ENCODE peak calls at places on chromosomes 7 and 10, in five cellular contexts. M is GM12865, Y is heart right ventricle, S is psoas muscle, I is PC-9. G is an unnamed sample.

GRCh38 chr10:52308251-52309031 is 5.6 kb upstream of the DKK1 start:
- DNase-seq in M (peak), I (peak), S (peak), Y (peak), G (no peak)

GRCh38 chr7:130894146-130895005 is 160.4 kb upstream of the KLF14 start:
- DNase-seq in S (peak), Y (peak), I (peak), M (no peak), G (peak)

GRCh38 chr10:80518143-80518806 is 19.4 kb upstream of the SH2D4B start:
- DNase-seq in I (no peak), Y (no peak), S (peak), M (no peak), G (no peak)

GRCh38 chr10:110075726-110076125 is 67.9 kb downstream of the ADD3 start:
- DNase-seq in I (no peak), Y (no peak), S (no peak), M (no peak), G (no peak)

GRCh38 chr10:113381906-113382562 is 170.8 kb upstream of the HABP2 start:
- DNase-seq in S (no peak), Y (no peak), I (no peak), M (peak), G (no peak)

GRCh38 chr10:114684822-114685209 is 26.7 kb upstream of the ABLIM1 start:
- DNase-seq in Y (no peak), S (no peak), M (no peak), I (no peak), G (peak)

GRCh38 chr7:47622946-47623640 is 41.2 kb upstream of the TNS3 start:
- DNase-seq in I (no peak), S (no peak), Y (no peak), M (no peak), G (peak)

GRCh38 chr10:100519321-100520051 is at the start of gene SEC31B:
- DNase-seq in S (peak), I (no peak), Y (peak), M (no peak), G (no peak)

GRCh38 chr7:19112290-19113000 is 5.0 kb downstream of the TWIST1 start:
- DNase-seq in Y (peak), S (no peak), I (no peak), M (no peak), G (no peak)

GRCh38 chr10:122286872-122287271 is 15.8 kb downstream of the BTBD16 start:
- DNase-seq in Y (no peak), I (peak), M (no peak), S (peak), G (peak)

GRCh38 chr7:107453388-107453787 is 16.5 kb upstream of the GPR22 start:
- DNase-seq in Y (no peak), I (no peak), M (no peak), S (no peak), G (no peak)

GRCh38 chr7:25968205-25968993 is 183.6 kb upstream of the NFE2L3 start:
- DNase-seq in I (no peak), Y (no peak), S (no peak), M (peak), G (no peak)

GRCh38 chr10:88545359-88545758 is 37.8 kb downstream of the RNLS start:
- DNase-seq in M (no peak), I (no peak), Y (no peak), S (no peak), G (no peak)

GRCh38 chr10:11112718-11113117 is 95.0 kb downstream of the CELF2 start:
- DNase-seq in M (no peak), I (no peak), S (no peak), Y (no peak), G (no peak)

GRCh38 chr7:102425639-102426267 is 7.6 kb upstream of the ORAI2 start:
- DNase-seq in I (no peak), M (peak), S (peak), Y (peak), G (no peak)

GRCh38 chr7:33130184-33130583 is 820 bp downstream of the BBS9 start:
- DNase-seq in M (no peak), I (no peak), S (no peak), Y (no peak), G (no peak)

GRCh38 chr7:26657139-26657753 is 207.1 kb downstream of the SKAP2 start:
- DNase-seq in I (no peak), M (no peak), S (no peak), Y (no peak), G (no peak)

GRCh38 chr10:107971411-107971810 is 806.9 kb upstream of the SORCS1 start:
- DNase-seq in M (no peak), S (no peak), Y (no peak), I (no peak), G (no peak)

GRCh38 chr10:113899952-113900598 is 45.6 kb downstream of the NHLRC2 start:
- DNase-seq in M (no peak), Y (no peak), I (no peak), S (no peak), G (no peak)

GRCh38 chr10:3224241-3224640 is 51.7 kb upstream of the PITRM1 start:
- DNase-seq in Y (no peak), S (no peak), I (no peak), M (no peak), G (no peak)

GRCh38 chr10:88932539-88933256 is 19.9 kb downstream of the ACTA2 start:
- DNase-seq in S (peak), Y (no peak), M (peak), I (peak), G (no peak)

GRCh38 chr10:78173360-78174020 is 139.8 kb downstream of the RPS24 start:
- DNase-seq in S (no peak), I (no peak), M (no peak), Y (no peak), G (no peak)

GRCh38 chr7:4939971-4940720 is 18.8 kb downstream of the MMD2 start:
- DNase-seq in I (no peak), Y (no peak), S (no peak), M (no peak), G (no peak)

GRCh38 chr10:20170661-20171060 is 354.4 kb downstream of the PLXDC2 start:
- DNase-seq in Y (no peak), S (no peak), I (no peak), M (no peak), G (no peak)

GRCh38 chr7:103609778-103610177 is 163.8 kb upstream of the SLC26A5 start:
- DNase-seq in M (no peak), S (no peak), Y (no peak), I (no peak), G (no peak)

GRCh38 chr10:15344876-15345285 is 26.2 kb downstream of the FAM171A1 start:
- DNase-seq in Y (no peak), M (no peak), S (no peak), I (no peak), G (peak)

GRCh38 chr10:112218960-112219359 is 35.4 kb upstream of the GPAM start:
- DNase-seq in M (no peak), S (no peak), I (no peak), Y (no peak), G (no peak)

GRCh38 chr7:137717811-137718271 is 128.9 kb downstream of the DGKI start:
- DNase-seq in S (no peak), I (no peak), M (no peak), Y (no peak), G (peak)

GRCh38 chr7:26449175-26450165 is 157.8 kb downstream of the SNX10 start:
- DNase-seq in I (peak), M (no peak), Y (no peak), S (no peak), G (no peak)

GRCh38 chr10:102191956-102192355 is 34.1 kb upstream of the ELOVL3 start:
- DNase-seq in S (no peak), I (no peak), M (no peak), Y (no peak), G (no peak)

GRCh38 chr10:52541082-52541481 is 227.0 kb downstream of the DKK1 start:
- DNase-seq in S (no peak), M (no peak), I (peak), Y (no peak), G (no peak)

GRCh38 chr7:55160539-55160938 is 141.7 kb downstream of the EGFR start:
- DNase-seq in M (no peak), Y (no peak), S (no peak), I (no peak), G (no peak)

GRCh38 chr10:35579726-35580420 is 25.3 kb upstream of the GJD4 start:
- DNase-seq in Y (no peak), M (no peak), I (no peak), S (no peak), G (no peak)

GRCh38 chr10:35577915-35578607 is 27.1 kb upstream of the GJD4 start:
- DNase-seq in I (no peak), Y (no peak), S (no peak), M (no peak), G (no peak)

GRCh38 chr10:35578608-35578956 is 26.6 kb upstream of the GJD4 start:
- DNase-seq in M (no peak), S (no peak), Y (no peak), I (no peak), G (no peak)

GRCh38 chr10:35580421-35580770 is 24.7 kb upstream of the GJD4 start:
- DNase-seq in Y (no peak), M (no peak), I (no peak), S (no peak), G (no peak)

DNA sequence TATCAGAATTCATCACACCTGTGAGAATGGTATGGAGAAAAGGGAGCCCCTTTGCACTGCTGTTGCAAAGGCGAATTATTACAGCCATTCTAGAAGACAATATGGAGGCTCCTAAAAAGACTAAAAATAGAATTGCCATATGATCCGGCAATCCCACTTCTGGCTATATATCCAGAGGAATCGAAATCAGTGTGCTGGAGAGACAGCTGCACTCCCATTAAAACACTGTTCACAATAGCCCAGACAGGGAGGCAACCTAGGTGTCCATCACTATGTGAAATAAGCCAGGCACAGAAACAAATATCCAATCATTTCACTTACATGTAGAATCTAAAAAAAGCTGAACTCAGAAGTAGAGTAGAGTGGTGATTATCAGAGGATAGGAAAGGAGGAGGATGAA is 26.0 kb upstream of the GJD4 start:
- DNase-seq in I (no peak), Y (no peak), M (no peak), S (no peak), G (no peak)
- H3K4me3 ChIP-seq in I (no peak), Y (no peak), M (no peak), S (no peak), G (no peak)

GRCh38 chr10:69663548-69663947 is 33.5 kb downstream of the FAM241B start:
- DNase-seq in S (no peak), I (no peak), Y (no peak), M (no peak), G (no peak)
- TF ChIP-seq CTCF in S (no peak), I (no peak), Y (no peak), M (no peak), G (no peak)

GRCh38 chr7:95435422-95435780 is 573 bp upstream of the PON2 start:
- DNase-seq in I (no peak), M (peak), Y (peak), S (no peak), G (no peak)

GRCh38 chr7:95433952-95434351 is 876 bp downstream of the PON2 start:
- DNase-seq in Y (no peak), S (no peak), I (no peak), M (no peak), G (no peak)

GRCh38 chr7:95433129-95433528 is 1.7 kb downstream of the PON2 start:
- DNase-seq in S (no peak), M (no peak), Y (no peak), I (no peak), G (no peak)

GRCh38 chr7:95436407-95436806 is 1.6 kb upstream of the PON2 start:
- DNase-seq in Y (no peak), I (no peak), S (no peak), M (no peak), G (no peak)

DNA sequence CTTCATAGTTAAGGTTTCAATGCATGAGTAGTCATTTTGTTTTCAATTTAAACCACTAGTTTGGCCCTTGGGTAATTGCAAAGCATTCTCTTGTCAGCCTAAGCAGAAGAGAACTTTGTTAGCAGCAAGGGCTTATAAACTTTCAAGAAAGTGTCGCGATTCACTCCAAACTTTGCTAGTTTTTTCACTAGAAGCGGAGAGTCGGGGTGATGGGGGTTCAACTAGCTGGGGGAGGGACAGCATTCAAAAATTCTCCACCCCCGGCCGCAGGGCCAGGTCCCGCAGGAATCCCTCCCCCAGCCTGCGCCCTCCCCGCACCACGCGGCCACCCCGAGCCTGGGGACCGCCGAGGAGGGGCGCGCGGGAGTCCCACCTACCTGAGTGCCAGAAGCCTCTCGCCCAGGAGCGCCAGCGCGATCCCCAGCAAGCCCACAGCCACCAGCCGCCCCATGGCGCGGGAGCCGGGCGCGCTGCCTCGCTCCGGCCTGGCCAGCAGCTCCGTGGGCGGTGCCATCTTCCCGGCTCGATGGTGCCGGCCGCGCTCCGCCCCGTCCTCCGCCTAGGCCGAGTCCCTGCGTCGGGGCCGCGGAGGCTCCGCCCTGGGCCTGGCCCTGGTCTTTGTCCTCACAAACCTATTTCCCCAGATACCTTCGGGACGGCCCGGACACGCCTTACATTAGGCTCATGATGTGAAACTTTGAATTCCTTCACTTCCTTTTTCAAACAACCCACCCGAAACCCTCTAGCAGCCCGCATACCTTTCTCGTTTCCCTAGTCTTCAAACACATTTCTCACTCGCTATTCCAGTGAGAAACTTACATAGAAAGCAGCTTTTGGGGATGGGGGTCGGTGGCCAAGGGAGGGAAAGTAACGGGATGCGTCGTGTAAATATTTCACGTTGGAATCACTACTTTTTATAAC is at the start of gene PON2:
- DNase-seq in I (peak), Y (peak), S (peak), M (peak), G (peak)
- H3K4me3 ChIP-seq in I (peak), Y (peak), S (peak), M (peak), G (peak)

GRCh38 chr10:93745411-93746065 is 12.2 kb upstream of the LGI1 start:
- DNase-seq in M (peak), I (peak), Y (no peak), S (no peak), G (no peak)
- TF ChIP-seq CTCF in M (peak), I (peak), Y (no peak), S (peak), G (peak)

GRCh38 chr10:116082762-116083161 is 190.2 kb downstream of the GFRA1 start:
- DNase-seq in Y (no peak), S (no peak), I (no peak), M (no peak), G (no peak)

GRCh38 chr10:116080553-116080952 is 192.5 kb downstream of the GFRA1 start:
- DNase-seq in S (no peak), M (no peak), Y (no peak), I (peak), G (no peak)

GRCh38 chr10:116079355-116079754 is 193.7 kb downstream of the GFRA1 start:
- DNase-seq in Y (no peak), I (no peak), S (no peak), M (no peak), G (no peak)

GRCh38 chr10:116084166-116084565 is 188.8 kb downstream of the GFRA1 start:
- DNase-seq in I (no peak), S (no peak), Y (no peak), M (no peak), G (no peak)

DNA sequence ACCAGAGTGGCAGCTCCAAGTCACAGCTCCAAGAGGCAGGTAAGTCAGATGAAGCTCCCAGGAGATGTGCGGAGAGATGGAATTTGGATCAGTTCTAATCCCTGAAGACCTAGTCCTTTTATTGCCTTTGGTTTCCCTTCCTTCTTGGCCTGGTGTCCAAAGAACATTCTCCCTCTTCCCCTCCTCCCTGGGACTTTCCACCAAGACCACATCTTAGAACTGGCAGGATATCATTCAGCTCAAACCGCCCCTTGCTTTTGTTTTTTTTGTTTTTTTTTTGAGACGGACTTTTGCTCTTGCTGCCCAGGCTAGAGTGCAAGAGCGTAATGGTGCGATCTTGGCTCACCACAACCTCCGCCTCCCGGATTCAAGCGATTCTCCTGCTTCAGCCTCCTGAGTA is 190.8 kb downstream of the GFRA1 start:
- DNase-seq in I (no peak), Y (no peak), M (no peak), S (no peak), G (no peak)
- H3K4me3 ChIP-seq in I (no peak), Y (no peak), M (no peak), S (no peak), G (no peak)

DNA sequence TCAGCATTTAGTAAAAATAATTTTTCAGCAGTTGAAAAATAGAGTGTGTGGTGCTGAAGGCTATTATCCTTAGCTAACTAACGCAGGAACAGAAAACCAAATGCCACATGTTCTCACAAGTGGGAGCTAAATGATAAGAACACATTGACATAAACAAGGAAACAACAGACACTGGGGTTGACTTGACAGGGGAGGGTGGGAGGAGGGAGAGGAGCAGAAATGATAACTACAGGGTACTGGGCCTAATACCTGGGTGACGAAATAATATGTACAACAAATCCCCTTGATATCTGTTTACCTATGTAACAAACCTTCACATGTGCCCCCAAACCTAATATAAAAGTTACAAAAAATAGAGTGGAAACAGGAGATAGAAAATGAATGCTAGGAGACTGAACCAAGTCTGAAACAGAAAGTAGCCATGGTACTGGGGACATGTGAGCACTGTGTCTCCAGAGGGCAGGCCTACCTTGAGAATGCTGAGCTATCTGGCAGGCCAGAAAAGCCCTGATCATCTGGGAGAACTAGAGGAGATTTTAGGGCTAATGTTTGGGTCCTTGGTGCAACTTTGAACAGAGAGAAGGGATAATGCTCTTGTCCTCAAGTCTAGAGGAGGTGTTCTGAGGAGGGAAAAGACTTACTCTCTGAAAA is 4.7 kb upstream of the EFCAB10 start:
- DNase-seq in M (peak), I (no peak), S (no peak), Y (no peak), G (no peak)
- TF ChIP-seq CTCF in M (no peak), I (no peak), S (no peak), Y (no peak), G (no peak)